ENCODE peak calls at places on chromosomes 13 and 19, in seven cellular contexts. X is GM23338, E is left ventricle myocardium inferior, Y is tibial artery, J is Peyer's patch, C is body of pancreas, H is mucosa of descending colon. A is an unnamed sample.

GRCh38 chr19:11486661-11487503 is 6.0 kb upstream of the ELAVL3 start:
- DNase-seq in X (no peak), Y (no peak), C (no peak), H (no peak), E (no peak), J (no peak), A (no peak)

GRCh38 chr13:102325321-102325720 is 76.5 kb downstream of the FGF14 start:
- DNase-seq in J (no peak), C (no peak), Y (no peak), E (no peak), X (no peak), H (no peak), A (no peak)

GRCh38 chr13:41842029-41842428 is 118.9 kb downstream of the VWA8 start:
- DNase-seq in X (no peak), E (no peak), J (no peak), H (no peak), Y (no peak), C (no peak), A (no peak)

GRCh38 chr19:49362048-49362925 is at the start of gene TEAD2:
- DNase-seq in H (peak; percentile 74), J (peak; percentile 27), Y (peak; percentile 90), C (peak; percentile 71), X (peak; percentile 89), E (peak; percentile 86), A (peak; percentile 58)

GRCh38 chr13:60837806-60838205 is 440.8 kb downstream of the TDRD3 start:
- DNase-seq in J (no peak), C (no peak), H (no peak), Y (no peak), E (no peak), X (no peak), A (no peak)

GRCh38 chr13:79682164-79682563 is 201.2 kb downstream of the NDFIP2 start:
- DNase-seq in J (no peak), C (no peak), E (no peak), H (no peak), Y (no peak), X (no peak), A (no peak)

GRCh38 chr19:51147663-51148062 is 5.6 kb downstream of the SIGLEC7 start:
- DNase-seq in J (no peak), C (no peak), Y (no peak), X (no peak), H (no peak), E (no peak), A (no peak)

GRCh38 chr19:11152318-11153062 is 3.1 kb downstream of the SPC24 start:
- DNase-seq in J (no peak), X (no peak), C (peak; percentile 82), Y (peak; percentile 94), H (peak; percentile 52), E (peak; percentile 72), A (no peak)

GRCh38 chr13:102589291-102589822 is 7.4 kb upstream of the TPP2 start:
- DNase-seq in C (no peak), X (no peak), E (no peak), Y (no peak), H (no peak), J (no peak), A (no peak)

GRCh38 chr13:102028846-102029245 is 373.0 kb downstream of the FGF14 start:
- DNase-seq in J (no peak), H (no peak), C (no peak), E (no peak), X (no peak), Y (no peak), A (no peak)

GRCh38 chr13:52933547-52934167 is 85.2 kb upstream of the PCDH8 start:
- DNase-seq in Y (no peak), J (no peak), C (no peak), E (no peak), H (no peak), X (no peak), A (no peak)

GRCh38 chr19:13006431-13007281 is 11.4 kb downstream of the NFIX start:
- DNase-seq in X (no peak), J (no peak), H (no peak), Y (peak; percentile 87), E (no peak), C (no peak), A (no peak)

GRCh38 chr19:45645068-45645630 is 6.0 kb upstream of the EML2 start:
- DNase-seq in H (no peak), J (no peak), X (no peak), E (no peak), C (no peak), Y (no peak), A (no peak)

GRCh38 chr19:7533281-7533819 is 2.2 kb upstream of the PNPLA6 start:
- DNase-seq in E (peak; percentile 76), H (peak; percentile 62), X (peak; percentile 72), Y (peak; percentile 84), C (peak; percentile 64), J (no peak), A (no peak)

GRCh38 chr13:30194906-30195305 is 112.4 kb downstream of the KATNAL1 start:
- DNase-seq in H (no peak), X (peak; percentile 40), Y (no peak), E (no peak), J (no peak), C (no peak), A (no peak)

GRCh38 chr13:31951215-31951678 is 80.3 kb upstream of the FRY start:
- DNase-seq in Y (peak; percentile 77), C (peak; percentile 51), H (peak; percentile 50), X (no peak), J (peak; percentile 27), E (peak; percentile 65), A (no peak)

GRCh38 chr13:22703601-22704209 is 477.1 kb upstream of the SGCG start:
- DNase-seq in E (no peak), H (no peak), Y (no peak), C (no peak), X (no peak), J (no peak), A (no peak)

GRCh38 chr19:4064073-4064550 is 2.6 kb downstream of the ZBTB7A start:
- DNase-seq in X (no peak), Y (no peak), J (no peak), E (no peak), C (peak; percentile 42), H (peak; percentile 52), A (no peak)

GRCh38 chr19:3986260-3987041 is 1.2 kb upstream of the EEF2 start:
- DNase-seq in X (peak; percentile 91), J (peak; percentile 76), Y (no peak), C (peak; percentile 67), H (peak; percentile 64), E (no peak), A (peak; percentile 73)

GRCh38 chr19:35719402-35720162 is 1.8 kb downstream of the KMT2B start:
- DNase-seq in H (no peak), E (no peak), C (no peak), J (no peak), Y (no peak), X (no peak), A (no peak)

GRCh38 chr19:29084266-29084665 is 128.7 kb downstream of the UQCRFS1 start:
- DNase-seq in Y (no peak), X (peak; percentile 66), J (no peak), E (no peak), H (no peak), C (no peak), A (no peak)

GRCh38 chr19:802497-802887 is 5.2 kb downstream of the PTBP1 start:
- DNase-seq in J (no peak), C (no peak), X (peak; percentile 25), E (no peak), Y (no peak), H (no peak), A (no peak)
- H3K4me3 ChIP-seq in J (peak overlapping the region; percentile 17), C (no peak overlapping the region), X (no peak overlapping the region), E (peak overlapping the region; percentile 77), Y (no peak overlapping the region), H (no peak overlapping the region), A (no peak overlapping the region)

GRCh38 chr13:49594576-49594975 is 9.2 kb upstream of the RCBTB1 start:
- DNase-seq in C (no peak), Y (no peak), E (no peak), X (no peak), H (no peak), J (no peak), A (no peak)
- TF ChIP-seq CTCF in C (no peak), Y (no peak), E (no peak), X (no peak), H (no peak), J (no peak), A (no peak)

GRCh38 chr19:54533476-54533875 is 30.8 kb downstream of the LAIR2 start:
- DNase-seq in E (no peak), J (no peak), C (no peak), Y (no peak), X (no peak), H (no peak), A (no peak)

GRCh38 chr19:54530866-54531265 is 28.2 kb downstream of the LAIR2 start:
- DNase-seq in X (no peak), E (no peak), C (no peak), Y (no peak), J (no peak), H (no peak), A (no peak)

GRCh38 chr19:54535601-54536000 is 33.0 kb downstream of the LAIR2 start:
- DNase-seq in J (no peak), Y (no peak), X (no peak), E (no peak), C (no peak), H (no peak), A (no peak)

GRCh38 chr19:54534156-54534555 is 31.5 kb downstream of the LAIR2 start:
- DNase-seq in Y (no peak), H (no peak), X (no peak), E (no peak), C (no peak), J (no peak), A (no peak)

DNA sequence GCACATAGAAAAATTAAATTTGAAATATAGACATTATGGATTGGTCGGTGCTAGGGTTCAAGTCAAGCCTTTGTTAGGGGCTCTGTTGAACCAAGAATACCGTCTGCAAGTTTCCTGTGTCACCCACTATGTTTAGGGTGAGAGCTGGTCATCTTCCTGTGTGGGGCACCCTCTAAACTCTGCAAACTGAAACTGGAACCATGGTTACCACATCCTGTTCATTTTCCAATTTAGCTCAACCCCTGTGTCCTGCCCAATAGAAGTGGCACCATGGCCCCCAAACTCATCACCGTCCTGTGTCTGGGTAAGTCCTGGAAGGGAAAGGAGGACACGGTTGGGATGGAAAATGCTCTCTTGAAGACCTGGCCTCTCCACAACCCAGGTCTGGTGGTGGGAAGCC is 29.9 kb downstream of the LAIR2 start:
- DNase-seq in X (no peak), J (no peak), Y (no peak), E (no peak), C (no peak), H (no peak), A (no peak)
- H3K4me1 ChIP-seq in X (no peaks in the 10 kb centered on the region), J (no peaks in the 10 kb centered on the region), Y (no peaks in the 10 kb centered on the region), E (no peaks in the 10 kb centered on the region), C (no peaks in the 10 kb centered on the region), H (no peaks in the 10 kb centered on the region), A (no peaks in the 10 kb centered on the region)

GRCh38 chr13:20446405-20446804 is 79.3 kb downstream of the CRYL1 start:
- DNase-seq in Y (no peak), J (no peak), C (no peak), H (no peak), E (no peak), X (no peak), A (no peak)

GRCh38 chr13:20442798-20443381 is 82.8 kb downstream of the CRYL1 start:
- DNase-seq in C (no peak), J (no peak), E (no peak), H (peak; percentile 90), X (no peak), Y (no peak), A (no peak)

GRCh38 chr13:20448470-20448869 is 77.2 kb downstream of the CRYL1 start:
- DNase-seq in Y (no peak), J (no peak), E (no peak), X (no peak), C (no peak), H (no peak), A (no peak)

GRCh38 chr13:20451397-20451796 is 74.3 kb downstream of the CRYL1 start:
- DNase-seq in E (no peak), H (no peak), X (no peak), J (no peak), Y (no peak), C (no peak), A (no peak)

GRCh38 chr13:20446900-20447299 is 78.8 kb downstream of the CRYL1 start:
- DNase-seq in E (no peak), X (no peak), H (no peak), Y (no peak), C (no peak), J (no peak), A (no peak)
- H3K4me3 ChIP-seq in E (no peak overlapping the region), X (no peak overlapping the region), H (no peak overlapping the region), Y (no peak overlapping the region), C (no peak overlapping the region), J (no peak overlapping the region), A (no peak overlapping the region)